ENCODE peak calls at places on chromosomes 2 and 18, in six cellular contexts. X, R, H, M, C and U are unnamed samples.

GRCh38 chr2:210503622-210504300 is 27.2 kb upstream of the LANCL1 start:
- DNase-seq in C (no peak), X (no peak), H (no peak), R (no peak), M (no peak), U (no peak)

GRCh38 chr18:5195656-5196055 is 1.4 kb downstream of the AKAIN1 start:
- DNase-seq in M (no peak), H (no peak), R (no peak), C (no peak), X (no peak), U (no peak)

GRCh38 chr18:77045682-77046081 is 86.9 kb downstream of the MBP start:
- DNase-seq in R (no peak), H (no peak), X (no peak), M (no peak), C (no peak), U (no peak)

GRCh38 chr2:165833156-165833555 is 39.1 kb upstream of the GALNT3 start:
- DNase-seq in H (no peak), R (peak; percentile 33), M (peak; percentile 42), X (peak; percentile 78), C (no peak), U (no peak)

GRCh38 chr18:22378672-22379282 is 38.9 kb downstream of the CTAGE1 start:
- DNase-seq in C (peak; percentile 26), R (peak; percentile 18), X (peak; percentile 30), H (peak; percentile 41), M (peak; percentile 68), U (no peak)

GRCh38 chr2:207765960-207766582 is 3.6 kb downstream of the FZD5 start:
- DNase-seq in X (no peak), H (peak; percentile 52), C (no peak), M (peak; percentile 35), R (no peak), U (no peak)

GRCh38 chr2:190181066-190181681 is 118.6 kb upstream of the MSTN start:
- DNase-seq in R (no peak), X (peak; percentile 2), H (no peak), C (no peak), M (no peak), U (no peak)

GRCh38 chr2:56741601-56742102 is 557.9 kb downstream of the CCDC85A start:
- DNase-seq in C (no peak), R (peak; percentile 95), X (peak; percentile 71), H (no peak), M (no peak), U (no peak)

GRCh38 chr2:85796549-85797262 is 42.9 kb downstream of the ATOH8 start:
- DNase-seq in X (no peak), H (no peak), C (peak; percentile 47), M (no peak), R (no peak), U (no peak)

GRCh38 chr2:211129798-211130197 is 573.4 kb downstream of the CPS1 start:
- DNase-seq in M (no peak), H (no peak), X (no peak), R (no peak), C (no peak), U (no peak)

GRCh38 chr18:23585007-23585871 is 1.1 kb downstream of the NPC1 start:
- DNase-seq in M (peak; percentile 25), X (no peak), H (no peak), C (no peak), R (peak; percentile 70), U (peak; percentile 16)

GRCh38 chr2:235709969-235710879 is 216.4 kb downstream of the AGAP1 start:
- DNase-seq in X (no peak), R (no peak), M (peak; percentile 47), H (no peak), C (no peak), U (no peak)

GRCh38 chr2:11344956-11345671 is 678 bp upstream of the ROCK2 start:
- DNase-seq in C (peak; percentile 57), R (peak; percentile 94), M (peak; percentile 29), H (no peak), X (peak; percentile 69), U (no peak)

GRCh38 chr2:68023904-68024303 is 38.9 kb downstream of the C1D start:
- DNase-seq in R (no peak), H (no peak), M (no peak), X (no peak), C (no peak), U (no peak)

GRCh38 chr2:216362730-216363129 is 9.6 kb downstream of the MARCHF4 start:
- DNase-seq in C (no peak), H (no peak), R (peak; percentile 91), M (no peak), X (peak; percentile 92), U (no peak)

GRCh38 chr18:46916551-46917107 is 678 bp downstream of the PIAS2 start:
- DNase-seq in M (no peak), H (peak; percentile 39), X (peak; percentile 36), C (no peak), R (peak; percentile 40), U (no peak)

GRCh38 chr2:71451695-71452094 is 1.7 kb upstream of the DYSF start:
- DNase-seq in R (peak; percentile 10), H (no peak), M (no peak), X (no peak), C (no peak), U (no peak)

GRCh38 chr2:8312861-8313768 is 368.7 kb upstream of the ID2 start:
- DNase-seq in M (peak; percentile 23), C (no peak), R (peak; percentile 49), H (peak; percentile 24), X (peak; percentile 11), U (no peak)

GRCh38 chr2:31886700-31887099 is 124.1 kb downstream of the MEMO1 start:
- DNase-seq in H (peak; percentile 66), X (no peak), C (no peak), M (peak; percentile 49), R (no peak), U (no peak)

GRCh38 chr2:46306320-46306719 is 9.1 kb downstream of the EPAS1 start:
- DNase-seq in X (peak; percentile 37), M (no peak), C (no peak), R (peak; percentile 95), H (no peak), U (no peak)

GRCh38 chr2:26033769-26034596 is at the start of gene RAB10:
- DNase-seq in M (peak; percentile 100), H (peak; percentile 99), R (peak; percentile 99), C (peak; percentile 99), X (peak; percentile 98), U (peak; percentile 98)
- TF ChIP-seq CTCF in M (no peak), H (no peak), R (no peak), C (peak; percentile 34), X (no peak), U (no peak)

GRCh38 chr18:63981719-63982118 is 11.8 kb downstream of the SERPINB8 start:
- DNase-seq in R (no peak), H (no peak), C (no peak), M (no peak), X (no peak), U (no peak)

GRCh38 chr18:63980027-63980426 is 10.1 kb downstream of the SERPINB8 start:
- DNase-seq in H (no peak), R (no peak), C (no peak), M (no peak), X (no peak), U (no peak)

GRCh38 chr18:63980896-63981454 is 11.1 kb downstream of the SERPINB8 start:
- DNase-seq in R (no peak), H (no peak), M (no peak), X (no peak), C (no peak), U (no peak)

GRCh38 chr18:63977040-63977439 is 7.2 kb downstream of the SERPINB8 start:
- DNase-seq in X (no peak), H (no peak), M (no peak), R (no peak), C (no peak), U (no peak)

DNA sequence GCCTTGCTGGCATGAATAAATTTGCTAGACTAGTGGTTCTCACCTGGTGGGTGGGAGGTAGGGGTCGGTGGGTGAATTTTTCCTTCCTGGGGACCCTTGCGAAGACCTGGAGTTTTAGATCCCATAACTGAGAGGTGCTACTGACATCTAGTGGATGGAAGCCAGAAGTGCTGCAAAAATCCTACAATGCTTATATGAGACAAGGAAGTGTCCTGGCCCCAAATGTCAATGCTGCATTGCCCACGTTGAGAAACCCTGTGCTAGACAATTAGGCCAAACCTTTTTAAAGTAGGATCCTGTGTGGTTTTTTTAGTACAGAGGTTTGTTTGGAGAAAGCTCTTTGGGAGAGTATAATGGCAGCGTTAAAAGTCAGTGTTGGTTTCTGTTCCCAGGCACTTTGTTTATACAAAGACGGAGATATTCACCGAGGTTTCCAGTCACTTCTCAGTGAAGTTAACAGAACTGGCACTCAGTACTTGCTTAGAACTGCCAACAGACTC is 9.6 kb downstream of the SERPINB8 start:
- DNase-seq in R (peak; percentile 71), M (peak; percentile 57), C (peak; percentile 43), H (peak; percentile 56), X (peak; percentile 70), U (peak; percentile 56)
- TF ChIP-seq CTCF in R (peak; percentile 95), M (peak; percentile 79), C (peak; percentile 85), H (peak; percentile 85), X (peak; percentile 86), U (peak; percentile 80)

GRCh38 chr2:99484205-99484604 is 5.6 kb downstream of the REV1 start:
- DNase-seq in X (no peak), M (no peak), H (no peak), C (no peak), R (no peak), U (no peak)

GRCh38 chr2:99488587-99488998 is 1.2 kb downstream of the REV1 start:
- DNase-seq in X (peak; percentile 39), H (no peak), R (peak; percentile 52), M (no peak), C (no peak), U (no peak)

GRCh38 chr2:99485411-99485810 is 4.4 kb downstream of the REV1 start:
- DNase-seq in X (no peak), R (no peak), M (no peak), C (no peak), H (no peak), U (no peak)

GRCh38 chr2:99487906-99488305 is 1.9 kb downstream of the REV1 start:
- DNase-seq in X (peak; percentile 71), R (no peak), C (no peak), M (no peak), H (no peak), U (no peak)

DNA sequence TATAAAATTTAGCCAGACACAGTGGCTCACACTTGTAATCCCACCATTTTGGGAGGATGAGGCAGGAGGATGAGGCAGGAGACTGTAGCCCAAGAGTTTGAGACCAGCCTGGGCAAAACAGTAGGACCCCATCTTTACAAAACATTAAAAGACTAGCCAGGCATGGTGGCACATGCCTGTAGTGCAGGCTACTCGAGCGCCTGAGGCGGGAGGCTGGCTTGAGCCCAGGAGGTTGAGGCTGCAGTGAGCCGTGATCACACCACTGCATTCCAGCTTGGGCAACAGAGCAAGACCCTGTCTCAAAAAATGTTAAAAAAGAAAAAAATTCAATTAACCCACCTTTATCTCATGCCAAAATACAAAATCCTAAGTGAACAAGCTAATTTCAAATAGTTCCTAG is 4.0 kb downstream of the REV1 start:
- DNase-seq in M (peak; percentile 69), X (no peak), R (no peak), C (no peak), H (no peak), U (no peak)
- TF ChIP-seq CTCF in M (no peak), X (no peak), R (no peak), C (no peak), H (no peak), U (no peak)

GRCh38 chr2:82491591-82491990 is 1967.5 kb downstream of the SUCLG1 start:
- DNase-seq in R (no peak), C (no peak), M (no peak), X (no peak), H (no peak), U (no peak)
- TF ChIP-seq CTCF in R (no peak), C (no peak), M (no peak), X (no peak), H (no peak), U (no peak)